ENCODE peak calls at places on chromosomes 6 and 20, in eight cellular contexts. One of them, this sample, is unnamed.

GRCh38 chr6:127518710-127519468 is at the start of gene MTCL3:
- DNase-seq in cardiac fibroblast: peak
- DNase-seq in Panc1: no peak
- DNase-seq in type B pancreatic cell: peak
- DNase-seq in CD8-positive, alpha-beta T cell: no peak
- DNase-seq in psoas muscle: no peak
- DNase-seq in MM.1S: no peak
- DNase-seq in CD4-positive, alpha-beta T cell: no peak
- DNase-seq in this sample: peak

GRCh38 chr6:127938701-127939100 is 37.8 kb upstream of the THEMIS start:
- DNase-seq in cardiac fibroblast: peak
- DNase-seq in Panc1: no peak
- DNase-seq in type B pancreatic cell: no peak
- DNase-seq in CD8-positive, alpha-beta T cell: no peak
- DNase-seq in psoas muscle: no peak
- DNase-seq in MM.1S: peak
- DNase-seq in CD4-positive, alpha-beta T cell: no peak
- DNase-seq in this sample: no peak

GRCh38 chr6:158475344-158476302 is 84.3 kb upstream of the TMEM181 start:
- DNase-seq in cardiac fibroblast: peak
- DNase-seq in Panc1: peak
- DNase-seq in type B pancreatic cell: no peak
- DNase-seq in CD8-positive, alpha-beta T cell: no peak
- DNase-seq in psoas muscle: no peak
- DNase-seq in MM.1S: no peak
- DNase-seq in CD4-positive, alpha-beta T cell: no peak
- DNase-seq in this sample: no peak

GRCh38 chr6:129212081-129212480 is 329.1 kb downstream of the LAMA2 start:
- DNase-seq in cardiac fibroblast: no peak
- DNase-seq in Panc1: no peak
- DNase-seq in type B pancreatic cell: no peak
- DNase-seq in CD8-positive, alpha-beta T cell: no peak
- DNase-seq in psoas muscle: no peak
- DNase-seq in MM.1S: no peak
- DNase-seq in CD4-positive, alpha-beta T cell: no peak
- DNase-seq in this sample: no peak

GRCh38 chr20:13610205-13610604 is 28.5 kb downstream of the TASP1 start:
- DNase-seq in cardiac fibroblast: peak
- DNase-seq in Panc1: no peak
- DNase-seq in type B pancreatic cell: no peak
- DNase-seq in CD8-positive, alpha-beta T cell: no peak
- DNase-seq in psoas muscle: no peak
- DNase-seq in MM.1S: no peak
- DNase-seq in CD4-positive, alpha-beta T cell: no peak
- DNase-seq in this sample: peak

GRCh38 chr6:30544666-30545272 is 11.5 kb downstream of the GNL1 start:
- DNase-seq in cardiac fibroblast: peak
- DNase-seq in Panc1: peak
- DNase-seq in type B pancreatic cell: no peak
- DNase-seq in CD8-positive, alpha-beta T cell: no peak
- DNase-seq in psoas muscle: no peak
- DNase-seq in MM.1S: peak
- DNase-seq in CD4-positive, alpha-beta T cell: no peak
- DNase-seq in this sample: no peak

GRCh38 chr20:51860015-51860882 is 57.9 kb upstream of the SALL4 start:
- DNase-seq in cardiac fibroblast: no peak
- DNase-seq in Panc1: no peak
- DNase-seq in type B pancreatic cell: no peak
- DNase-seq in CD8-positive, alpha-beta T cell: no peak
- DNase-seq in psoas muscle: no peak
- DNase-seq in MM.1S: no peak
- DNase-seq in CD4-positive, alpha-beta T cell: no peak
- DNase-seq in this sample: no peak

GRCh38 chr6:97074785-97075184 is 150.3 kb downstream of the KLHL32 start:
- DNase-seq in cardiac fibroblast: no peak
- DNase-seq in Panc1: no peak
- DNase-seq in type B pancreatic cell: no peak
- DNase-seq in CD8-positive, alpha-beta T cell: no peak
- DNase-seq in psoas muscle: no peak
- DNase-seq in MM.1S: no peak
- DNase-seq in CD4-positive, alpha-beta T cell: no peak
- DNase-seq in this sample: no peak

GRCh38 chr6:118709859-118710350 is 58.5 kb upstream of the CEP85L start:
- DNase-seq in cardiac fibroblast: peak
- DNase-seq in Panc1: no peak
- DNase-seq in type B pancreatic cell: no peak
- DNase-seq in CD8-positive, alpha-beta T cell: peak
- DNase-seq in psoas muscle: no peak
- DNase-seq in MM.1S: peak
- DNase-seq in CD4-positive, alpha-beta T cell: peak
- DNase-seq in this sample: peak

GRCh38 chr6:154414021-154414813 is 57.6 kb upstream of the IPCEF1 start:
- DNase-seq in cardiac fibroblast: no peak
- DNase-seq in Panc1: no peak
- DNase-seq in type B pancreatic cell: no peak
- DNase-seq in CD8-positive, alpha-beta T cell: no peak
- DNase-seq in psoas muscle: no peak
- DNase-seq in MM.1S: no peak
- DNase-seq in CD4-positive, alpha-beta T cell: no peak
- DNase-seq in this sample: no peak

GRCh38 chr20:48595495-48596475 is 232.0 kb downstream of the PREX1 start:
- DNase-seq in cardiac fibroblast: no peak
- DNase-seq in Panc1: no peak
- DNase-seq in type B pancreatic cell: no peak
- DNase-seq in CD8-positive, alpha-beta T cell: no peak
- DNase-seq in psoas muscle: no peak
- DNase-seq in MM.1S: no peak
- DNase-seq in CD4-positive, alpha-beta T cell: no peak
- DNase-seq in this sample: no peak

GRCh38 chr20:51375561-51375960 is 167.0 kb downstream of the NFATC2 start:
- DNase-seq in cardiac fibroblast: no peak
- DNase-seq in Panc1: no peak
- DNase-seq in type B pancreatic cell: no peak
- DNase-seq in CD8-positive, alpha-beta T cell: no peak
- DNase-seq in psoas muscle: no peak
- DNase-seq in MM.1S: no peak
- DNase-seq in CD4-positive, alpha-beta T cell: no peak
- DNase-seq in this sample: no peak

GRCh38 chr20:36644713-36645109 is 1.3 kb downstream of the SLA2 start:
- DNase-seq in cardiac fibroblast: no peak
- DNase-seq in Panc1: no peak
- DNase-seq in type B pancreatic cell: no peak
- DNase-seq in CD8-positive, alpha-beta T cell: peak
- DNase-seq in psoas muscle: no peak
- DNase-seq in MM.1S: no peak
- DNase-seq in CD4-positive, alpha-beta T cell: no peak
- DNase-seq in this sample: no peak

GRCh38 chr6:6002809-6003333 is 3.9 kb downstream of the NRN1 start:
- DNase-seq in cardiac fibroblast: no peak
- DNase-seq in Panc1: no peak
- DNase-seq in type B pancreatic cell: no peak
- DNase-seq in CD8-positive, alpha-beta T cell: no peak
- DNase-seq in psoas muscle: no peak
- DNase-seq in MM.1S: no peak
- DNase-seq in CD4-positive, alpha-beta T cell: no peak
- DNase-seq in this sample: no peak

GRCh38 chr6:147156799-147157382 is 47.3 kb upstream of the STXBP5 start:
- DNase-seq in cardiac fibroblast: peak
- DNase-seq in Panc1: no peak
- DNase-seq in type B pancreatic cell: no peak
- DNase-seq in CD8-positive, alpha-beta T cell: no peak
- DNase-seq in psoas muscle: no peak
- DNase-seq in MM.1S: no peak
- DNase-seq in CD4-positive, alpha-beta T cell: no peak
- DNase-seq in this sample: no peak

GRCh38 chr6:56259163-56259562 is 11.8 kb upstream of the COL21A1 start:
- DNase-seq in cardiac fibroblast: peak
- DNase-seq in Panc1: no peak
- DNase-seq in type B pancreatic cell: no peak
- DNase-seq in CD8-positive, alpha-beta T cell: no peak
- DNase-seq in psoas muscle: no peak
- DNase-seq in MM.1S: no peak
- DNase-seq in CD4-positive, alpha-beta T cell: no peak
- DNase-seq in this sample: no peak

GRCh38 chr6:14736231-14736953 is 509.5 kb upstream of the JARID2 start:
- DNase-seq in cardiac fibroblast: no peak
- DNase-seq in Panc1: no peak
- DNase-seq in type B pancreatic cell: no peak
- DNase-seq in CD8-positive, alpha-beta T cell: no peak
- DNase-seq in psoas muscle: no peak
- DNase-seq in MM.1S: no peak
- DNase-seq in CD4-positive, alpha-beta T cell: no peak
- DNase-seq in this sample: no peak

GRCh38 chr20:13745784-13746183 is 38.9 kb downstream of the ESF1 start:
- DNase-seq in cardiac fibroblast: no peak
- DNase-seq in Panc1: no peak
- DNase-seq in type B pancreatic cell: no peak
- DNase-seq in CD8-positive, alpha-beta T cell: no peak
- DNase-seq in psoas muscle: no peak
- DNase-seq in MM.1S: no peak
- DNase-seq in CD4-positive, alpha-beta T cell: no peak
- DNase-seq in this sample: no peak

GRCh38 chr6:157584036-157584435 is 203.0 kb downstream of the ZDHHC14 start:
- DNase-seq in cardiac fibroblast: no peak
- DNase-seq in Panc1: no peak
- DNase-seq in type B pancreatic cell: no peak
- DNase-seq in CD8-positive, alpha-beta T cell: no peak
- DNase-seq in psoas muscle: no peak
- DNase-seq in MM.1S: no peak
- DNase-seq in CD4-positive, alpha-beta T cell: no peak
- DNase-seq in this sample: no peak

GRCh38 chr6:53627391-53628218 is 38.0 kb downstream of the KLHL31 start:
- DNase-seq in cardiac fibroblast: no peak
- DNase-seq in Panc1: no peak
- DNase-seq in type B pancreatic cell: no peak
- DNase-seq in CD8-positive, alpha-beta T cell: no peak
- DNase-seq in psoas muscle: no peak
- DNase-seq in MM.1S: no peak
- DNase-seq in CD4-positive, alpha-beta T cell: no peak
- DNase-seq in this sample: no peak

GRCh38 chr6:53625315-53625714 is 40.2 kb downstream of the KLHL31 start:
- DNase-seq in cardiac fibroblast: no peak
- DNase-seq in Panc1: no peak
- DNase-seq in type B pancreatic cell: no peak
- DNase-seq in CD8-positive, alpha-beta T cell: no peak
- DNase-seq in psoas muscle: no peak
- DNase-seq in MM.1S: no peak
- DNase-seq in CD4-positive, alpha-beta T cell: no peak
- DNase-seq in this sample: no peak

GRCh38 chr6:53623497-53623896 is 42.1 kb downstream of the KLHL31 start:
- DNase-seq in cardiac fibroblast: no peak
- DNase-seq in Panc1: no peak
- DNase-seq in type B pancreatic cell: no peak
- DNase-seq in CD8-positive, alpha-beta T cell: no peak
- DNase-seq in psoas muscle: no peak
- DNase-seq in MM.1S: no peak
- DNase-seq in CD4-positive, alpha-beta T cell: no peak
- DNase-seq in this sample: no peak

GRCh38 chr6:53628354-53629119 is 37.0 kb downstream of the KLHL31 start:
- DNase-seq in cardiac fibroblast: peak
- DNase-seq in Panc1: no peak
- DNase-seq in type B pancreatic cell: no peak
- DNase-seq in CD8-positive, alpha-beta T cell: no peak
- DNase-seq in psoas muscle: no peak
- DNase-seq in MM.1S: no peak
- DNase-seq in CD4-positive, alpha-beta T cell: no peak
- DNase-seq in this sample: no peak

DNA sequence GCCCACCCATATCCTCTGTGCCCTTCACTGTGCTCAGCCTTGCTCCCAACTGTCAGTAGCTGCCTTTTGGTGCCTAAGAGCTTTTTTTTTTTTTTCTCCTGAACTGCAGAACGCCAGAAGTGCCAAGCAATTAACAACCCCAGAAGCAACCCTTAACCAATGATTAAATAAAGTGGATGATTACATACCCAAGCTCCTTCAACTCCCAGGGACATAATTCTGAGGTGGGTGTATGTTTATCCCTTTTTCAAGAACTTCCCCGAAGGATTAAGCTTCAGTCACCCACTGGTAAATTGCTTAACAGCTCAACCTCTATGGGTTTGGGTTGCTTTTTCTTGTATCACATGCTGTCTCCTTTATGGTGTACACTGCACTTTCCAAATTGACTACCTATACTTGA is 41.1 kb downstream of the KLHL31 start:
- DNase-seq in cardiac fibroblast: no peak
- DNase-seq in Panc1: no peak
- DNase-seq in type B pancreatic cell: no peak
- DNase-seq in CD8-positive, alpha-beta T cell: no peak
- DNase-seq in psoas muscle: no peak
- DNase-seq in MM.1S: no peak
- DNase-seq in CD4-positive, alpha-beta T cell: no peak
- DNase-seq in this sample: no peak
- TF ChIP-seq CTCF in cardiac fibroblast: no peak
- TF ChIP-seq CTCF in Panc1: no peak
- TF ChIP-seq CTCF in type B pancreatic cell: no peak
- TF ChIP-seq CTCF in CD8-positive, alpha-beta T cell: no peak
- TF ChIP-seq CTCF in psoas muscle: no peak
- TF ChIP-seq CTCF in MM.1S: no peak
- TF ChIP-seq CTCF in CD4-positive, alpha-beta T cell: no peak
- TF ChIP-seq CTCF in this sample: no peak

DNA sequence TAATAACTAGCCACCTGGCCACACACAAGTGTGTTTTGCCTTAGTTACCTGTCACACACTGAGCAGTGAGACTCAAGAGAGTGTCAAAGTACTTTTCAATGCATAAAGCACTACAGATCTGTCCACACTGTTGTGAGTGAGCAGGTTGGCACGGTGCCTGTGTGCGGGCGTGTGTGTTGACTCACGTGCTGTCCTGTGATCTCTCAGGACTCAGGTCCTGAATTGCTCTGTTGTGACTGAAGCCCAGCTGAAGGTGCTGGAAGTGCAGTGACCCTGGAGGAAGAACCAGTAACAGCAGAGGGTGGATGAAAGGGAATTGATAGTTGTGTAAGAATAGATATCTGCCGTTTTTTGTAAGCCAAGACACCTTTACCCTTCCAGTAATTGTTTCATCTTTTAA is 18.3 kb downstream of the SLC16A10 start:
- DNase-seq in cardiac fibroblast: peak
- DNase-seq in Panc1: no peak
- DNase-seq in type B pancreatic cell: no peak
- DNase-seq in CD8-positive, alpha-beta T cell: no peak
- DNase-seq in psoas muscle: peak
- DNase-seq in MM.1S: no peak
- DNase-seq in CD4-positive, alpha-beta T cell: no peak
- DNase-seq in this sample: no peak
- TF ChIP-seq CTCF in cardiac fibroblast: no peak
- TF ChIP-seq CTCF in Panc1: no peak
- TF ChIP-seq CTCF in type B pancreatic cell: no peak
- TF ChIP-seq CTCF in CD8-positive, alpha-beta T cell: no peak
- TF ChIP-seq CTCF in psoas muscle: peak
- TF ChIP-seq CTCF in MM.1S: no peak
- TF ChIP-seq CTCF in CD4-positive, alpha-beta T cell: no peak
- TF ChIP-seq CTCF in this sample: no peak

GRCh38 chr6:105494688-105495087 is 91.8 kb upstream of the PREP start:
- DNase-seq in cardiac fibroblast: no peak
- DNase-seq in Panc1: no peak
- DNase-seq in type B pancreatic cell: no peak
- DNase-seq in CD8-positive, alpha-beta T cell: no peak
- DNase-seq in psoas muscle: no peak
- DNase-seq in MM.1S: no peak
- DNase-seq in CD4-positive, alpha-beta T cell: no peak
- DNase-seq in this sample: no peak
- TF ChIP-seq CTCF in cardiac fibroblast: no peak
- TF ChIP-seq CTCF in Panc1: no peak
- TF ChIP-seq CTCF in type B pancreatic cell: no peak
- TF ChIP-seq CTCF in CD8-positive, alpha-beta T cell: no peak
- TF ChIP-seq CTCF in psoas muscle: no peak
- TF ChIP-seq CTCF in MM.1S: no peak
- TF ChIP-seq CTCF in CD4-positive, alpha-beta T cell: no peak
- TF ChIP-seq CTCF in this sample: no peak

GRCh38 chr6:90403489-90404381 is 107.1 kb upstream of the BACH2 start:
- DNase-seq in cardiac fibroblast: peak
- DNase-seq in Panc1: no peak
- DNase-seq in type B pancreatic cell: no peak
- DNase-seq in CD8-positive, alpha-beta T cell: no peak
- DNase-seq in psoas muscle: peak
- DNase-seq in MM.1S: no peak
- DNase-seq in CD4-positive, alpha-beta T cell: no peak
- DNase-seq in this sample: no peak
- TF ChIP-seq CTCF in cardiac fibroblast: no peak
- TF ChIP-seq CTCF in Panc1: no peak
- TF ChIP-seq CTCF in type B pancreatic cell: peak
- TF ChIP-seq CTCF in CD8-positive, alpha-beta T cell: no peak
- TF ChIP-seq CTCF in psoas muscle: no peak
- TF ChIP-seq CTCF in MM.1S: no peak
- TF ChIP-seq CTCF in CD4-positive, alpha-beta T cell: no peak
- TF ChIP-seq CTCF in this sample: no peak

This sample was measured in endothelial cell.